ENCODE peak calls at places on chromosomes 13 and 19, in four cellular contexts. U is GM12878, P is K562, Q is HepG2. G is an unnamed sample. For H3K36me3, the result is how much of the 10 kb centered on the place peaks cover.

GRCh38 chr13:96089749-96090239 is at the start of gene HS6ST3:
- DNase-seq in Q (no peak), P (peak), U (no peak), G (peak)

GRCh38 chr19:1046836-1047695 is 7.2 kb downstream of the ABCA7 start:
- DNase-seq in Q (no peak), U (no peak), P (no peak), G (no peak)

GRCh38 chr13:53137777-53138176 is 109.2 kb downstream of the OLFM4 start:
- DNase-seq in U (no peak), P (no peak), Q (no peak), G (no peak)

GRCh38 chr19:33171916-33172359 is 22.2 kb upstream of the LRP3 start:
- DNase-seq in P (no peak), Q (no peak), U (no peak), G (no peak)

GRCh38 chr19:27846944-27847343 is 1366.0 kb downstream of the UQCRFS1 start:
- DNase-seq in Q (peak), P (no peak), U (no peak), G (no peak)

GRCh38 chr13:30299746-30300145 is 7.6 kb downstream of the KATNAL1 start:
- DNase-seq in U (no peak), Q (no peak), P (no peak), G (no peak)

GRCh38 chr13:23654111-23655110 is 84.2 kb downstream of the TNFRSF19 start:
- DNase-seq in Q (peak), U (no peak), P (no peak), G (no peak)

GRCh38 chr13:26340812-26341211 is 86.9 kb downstream of the CDK8 start:
- DNase-seq in U (no peak), P (no peak), Q (no peak), G (no peak)

GRCh38 chr19:41269571-41269970 is 5.4 kb downstream of the HNRNPUL1 start:
- DNase-seq in Q (no peak), P (no peak), U (no peak), G (no peak)

GRCh38 chr13:114015608-114016295 is 41.9 kb upstream of the C13orf46 start:
- DNase-seq in Q (no peak), P (no peak), U (no peak), G (no peak)

GRCh38 chr19:39211731-39212376 is 7.8 kb upstream of the SYCN start:
- DNase-seq in Q (no peak), P (no peak), U (no peak), G (no peak)

GRCh38 chr13:50729177-50729576 is 114.3 kb downstream of the DLEU7 start:
- DNase-seq in Q (no peak), U (no peak), P (no peak), G (no peak)

GRCh38 chr19:28960586-28960985 is 252.4 kb downstream of the UQCRFS1 start:
- DNase-seq in Q (no peak), P (no peak), U (no peak), G (no peak)

GRCh38 chr19:24040621-24041020 is 46.4 kb upstream of the ZNF254 start:
- DNase-seq in U (no peak), Q (no peak), P (no peak), G (no peak)

GRCh38 chr19:51511353-51511752 is 9.8 kb upstream of the SIGLEC12 start:
- DNase-seq in P (peak), U (no peak), Q (peak), G (no peak)

GRCh38 chr13:109610517-109610916 is 175.9 kb downstream of the IRS2 start:
- DNase-seq in U (no peak), Q (no peak), P (no peak), G (no peak)

GRCh38 chr19:2495130-2495641 is 19.3 kb downstream of the GADD45B start:
- DNase-seq in P (no peak), Q (no peak), U (no peak), G (peak)

GRCh38 chr19:22608441-22608840 is 25.7 kb upstream of the ZNF492 start:
- DNase-seq in U (no peak), Q (no peak), P (no peak), G (no peak)

GRCh38 chr13:44389003-44389666 is 15.5 kb downstream of the SERP2 start:
- DNase-seq in Q (no peak), U (no peak), P (no peak), G (no peak)

GRCh38 chr19:40523322-40524047 is 53.2 kb upstream of the SHKBP1 start:
- DNase-seq in P (peak), Q (peak), U (no peak), G (peak)

GRCh38 chr19:35272954-35273649 is 4.3 kb downstream of the USF2 start:
- DNase-seq in P (no peak), Q (no peak), U (no peak), G (no peak)

GRCh38 chr13:51785592-51786424 is 18.2 kb downstream of the DHRS12 start:
- DNase-seq in U (no peak), P (peak), Q (no peak), G (no peak)

GRCh38 chr13:39684531-39685137 is 29.2 kb downstream of the COG6 start:
- DNase-seq in U (no peak), Q (peak), P (no peak), G (peak)

GRCh38 chr13:87680298-87680697 is 9.1 kb downstream of the SLITRK5 start:
- DNase-seq in Q (no peak), U (no peak), P (no peak), G (no peak)

GRCh38 chr19:12647047-12647446 is 19.5 kb downstream of the MAN2B1 start:
- DNase-seq in U (no peak), P (no peak), Q (no peak), G (no peak)

DNA sequence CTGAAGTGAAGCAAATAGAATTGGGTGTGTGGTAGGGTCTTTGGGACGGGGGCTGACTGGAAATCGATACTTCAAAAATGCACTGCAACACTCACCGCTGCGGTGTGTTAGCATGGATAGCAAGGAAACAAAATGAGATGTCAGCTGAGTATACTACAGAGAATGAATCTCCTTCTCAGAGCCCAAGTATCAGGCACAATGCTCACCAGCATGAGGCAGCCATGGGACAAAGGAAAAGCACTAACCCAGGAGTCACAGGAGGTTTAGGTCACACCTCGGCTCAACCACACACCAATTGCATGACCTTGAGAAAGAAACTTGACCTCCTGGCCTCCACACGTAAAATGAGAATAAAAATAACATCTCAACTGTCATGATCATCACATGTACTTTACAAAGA is 74.0 kb downstream of the FAM216B start:
- DNase-seq in Q (no peak), P (no peak), U (no peak), G (no peak)
- H3K36me3 ChIP-seq in Q (under half), P (under half), U (under half), G (under half)

GRCh38 chr19:5313307-5313706 is 27.3 kb downstream of the PTPRS start:
- DNase-seq in P (no peak), U (no peak), Q (peak), G (peak)
- TF ChIP-seq MYC in P (no peak), U (no peak), Q (no peak), G (no peak)

GRCh38 chr19:45613926-45614725 is 12.1 kb upstream of the GPR4 start:
- DNase-seq in P (peak), Q (no peak), U (peak), G (peak)
- H3K36me3 ChIP-seq in P (half or more), Q (under half), U (under half), G (under half)

GRCh38 chr13:77919351-77920294 is 992 bp upstream of the EDNRB start:
- DNase-seq in P (no peak), Q (no peak), U (no peak), G (peak)

GRCh38 chr13:77916481-77916880 is 2.1 kb downstream of the EDNRB start:
- DNase-seq in P (no peak), U (no peak), Q (no peak), G (no peak)

GRCh38 chr13:77915676-77916075 is 3.0 kb downstream of the EDNRB start:
- DNase-seq in U (no peak), P (no peak), Q (no peak), G (no peak)

DNA sequence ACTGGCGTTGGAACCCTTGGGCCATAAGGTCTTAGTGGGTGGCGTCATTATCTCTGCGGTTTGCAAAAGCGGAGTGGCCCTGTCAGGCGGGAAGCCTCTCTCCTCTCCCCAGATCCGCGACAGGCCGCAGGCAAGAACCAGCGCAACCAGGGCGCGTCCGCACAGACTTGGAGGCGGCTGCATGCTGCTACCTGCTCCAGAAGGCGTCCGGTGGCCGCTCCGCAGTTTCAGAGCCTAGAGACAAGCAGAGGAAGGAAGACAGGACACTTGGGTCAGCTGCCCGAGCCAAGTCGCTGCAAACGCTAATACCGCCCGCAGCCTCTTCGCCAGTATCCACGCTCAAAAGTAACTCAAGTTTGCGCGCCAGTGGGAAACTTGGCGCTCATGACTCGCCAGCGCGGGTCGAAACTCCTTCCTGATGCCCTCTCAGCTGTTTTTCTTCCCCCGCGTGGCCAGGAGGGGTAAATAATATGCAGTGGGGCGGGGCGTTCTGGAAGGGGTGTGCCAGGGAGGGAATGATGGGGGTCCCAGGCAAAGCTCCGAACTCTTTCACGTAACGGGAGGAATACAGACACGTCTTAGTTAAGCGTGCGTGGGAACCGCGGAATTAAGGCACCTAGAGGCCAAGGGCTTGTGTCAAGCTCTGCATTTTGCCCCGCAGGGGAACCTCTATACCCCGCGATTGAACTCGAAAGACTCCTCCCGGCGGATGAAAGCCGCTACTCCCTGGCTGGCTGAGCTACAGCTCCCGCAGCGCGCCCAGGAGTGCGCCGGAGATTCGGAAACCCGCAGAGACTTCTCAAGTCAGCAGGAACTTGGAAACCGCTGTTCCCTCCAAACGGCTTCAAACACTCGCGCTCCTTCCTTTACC is at the start of gene EDNRB:
- DNase-seq in Q (no peak), P (no peak), U (no peak), G (peak)
- TF ChIP-seq MYC in Q (no peak), P (no peak), U (no peak), G (no peak)

G was measured in endothelial cell of umbilical vein.